ENCODE peak calls at places on chromosomes 4 and X, in six cellular contexts. One of them, this sample, is unnamed.

GRCh38 chr4:1644906-1645657 is 39.0 kb downstream of the FAM53A start:
- DNase-seq in effector memory CD4-positive, alpha-beta T cell: no peak
- DNase-seq in IMR-90: no peak
- DNase-seq in stomach: peak; percentile 72
- DNase-seq in HepG2: no peak
- DNase-seq in naive thymus-derived CD4-positive, alpha-beta T cell: no peak
- DNase-seq in this sample: no peak

GRCh38 chr4:92100980-92101379 is 202.8 kb upstream of the GRID2 start:
- DNase-seq in effector memory CD4-positive, alpha-beta T cell: no peak
- DNase-seq in IMR-90: no peak
- DNase-seq in stomach: no peak
- DNase-seq in HepG2: no peak
- DNase-seq in naive thymus-derived CD4-positive, alpha-beta T cell: no peak
- DNase-seq in this sample: no peak

GRCh38 chrX:154123241-154124219 is 20.5 kb upstream of the OPN1LW start:
- DNase-seq in HepG2: peak; percentile 24
- DNase-seq in stomach: peak; percentile 33
- DNase-seq in naive thymus-derived CD4-positive, alpha-beta T cell: peak; percentile 32
- DNase-seq in effector memory CD4-positive, alpha-beta T cell: peak; percentile 18
- DNase-seq in IMR-90: no peak
- DNase-seq in this sample: peak; percentile 17

GRCh38 chrX:107107459-107107858 is 11.2 kb downstream of the RBM41 start:
- DNase-seq in IMR-90: no peak
- DNase-seq in effector memory CD4-positive, alpha-beta T cell: no peak
- DNase-seq in HepG2: no peak
- DNase-seq in stomach: no peak
- DNase-seq in naive thymus-derived CD4-positive, alpha-beta T cell: no peak
- DNase-seq in this sample: no peak

GRCh38 chr4:157655101-157655818 is 434.7 kb downstream of the GRIA2 start:
- DNase-seq in effector memory CD4-positive, alpha-beta T cell: no peak
- DNase-seq in stomach: no peak
- DNase-seq in IMR-90: no peak
- DNase-seq in naive thymus-derived CD4-positive, alpha-beta T cell: no peak
- DNase-seq in HepG2: no peak
- DNase-seq in this sample: no peak

GRCh38 chrX:74343970-74344622 is 40.1 kb downstream of the ZCCHC13 start:
- DNase-seq in HepG2: peak; percentile 60
- DNase-seq in IMR-90: peak; percentile 97
- DNase-seq in effector memory CD4-positive, alpha-beta T cell: peak; percentile 4
- DNase-seq in naive thymus-derived CD4-positive, alpha-beta T cell: peak; percentile 43
- DNase-seq in stomach: peak; percentile 67
- DNase-seq in this sample: peak; percentile 66

GRCh38 chrX:154002215-154002719 is 17.4 kb downstream of the IRAK1 start:
- DNase-seq in IMR-90: peak; percentile 61
- DNase-seq in stomach: no peak
- DNase-seq in naive thymus-derived CD4-positive, alpha-beta T cell: no peak
- DNase-seq in HepG2: no peak
- DNase-seq in effector memory CD4-positive, alpha-beta T cell: peak; percentile 25
- DNase-seq in this sample: no peak

GRCh38 chr4:38078590-38079381 is 118.6 kb downstream of the PTTG2 start:
- DNase-seq in effector memory CD4-positive, alpha-beta T cell: no peak
- DNase-seq in naive thymus-derived CD4-positive, alpha-beta T cell: no peak
- DNase-seq in stomach: no peak
- DNase-seq in IMR-90: peak; percentile 94
- DNase-seq in HepG2: peak; percentile 65
- DNase-seq in this sample: no peak

GRCh38 chrX:13369541-13370140 is 49.8 kb upstream of the ATXN3L start:
- DNase-seq in effector memory CD4-positive, alpha-beta T cell: no peak
- DNase-seq in naive thymus-derived CD4-positive, alpha-beta T cell: no peak
- DNase-seq in HepG2: no peak
- DNase-seq in IMR-90: no peak
- DNase-seq in stomach: no peak
- DNase-seq in this sample: peak; percentile 62

GRCh38 chr4:116099596-116099995 is 985.8 kb downstream of the TRAM1L1 start:
- DNase-seq in stomach: no peak
- DNase-seq in HepG2: no peak
- DNase-seq in naive thymus-derived CD4-positive, alpha-beta T cell: no peak
- DNase-seq in effector memory CD4-positive, alpha-beta T cell: no peak
- DNase-seq in IMR-90: no peak
- DNase-seq in this sample: no peak

GRCh38 chr4:1544861-1545275 is 138.6 kb upstream of the NKX1-1 start:
- DNase-seq in stomach: no peak
- DNase-seq in HepG2: no peak
- DNase-seq in naive thymus-derived CD4-positive, alpha-beta T cell: no peak
- DNase-seq in effector memory CD4-positive, alpha-beta T cell: no peak
- DNase-seq in IMR-90: no peak
- DNase-seq in this sample: peak; percentile 83

GRCh38 chr4:3483471-3483921 is 20.4 kb downstream of the DOK7 start:
- DNase-seq in HepG2: no peak
- DNase-seq in stomach: no peak
- DNase-seq in IMR-90: no peak
- DNase-seq in naive thymus-derived CD4-positive, alpha-beta T cell: no peak
- DNase-seq in effector memory CD4-positive, alpha-beta T cell: no peak
- DNase-seq in this sample: no peak

GRCh38 chrX:37847733-37848197 is 394 bp upstream of the DYNLT3 start:
- DNase-seq in HepG2: no peak
- DNase-seq in effector memory CD4-positive, alpha-beta T cell: no peak
- DNase-seq in stomach: no peak
- DNase-seq in IMR-90: no peak
- DNase-seq in naive thymus-derived CD4-positive, alpha-beta T cell: no peak
- DNase-seq in this sample: no peak
- H3K4me3 ChIP-seq in HepG2: peak overlapping the region; percentile 62
- H3K4me3 ChIP-seq in effector memory CD4-positive, alpha-beta T cell: peak overlapping the region; percentile 73
- H3K4me3 ChIP-seq in stomach: peak overlapping the region; percentile 66
- H3K4me3 ChIP-seq in IMR-90: peak overlapping the region; percentile 100
- H3K4me3 ChIP-seq in naive thymus-derived CD4-positive, alpha-beta T cell: peak overlapping the region; percentile 84
- H3K4me3 ChIP-seq in this sample: peak overlapping the region; percentile 66

GRCh38 chrX:18895157-18895952 is 88.6 kb downstream of the PHKA2 start:
- DNase-seq in HepG2: no peak
- DNase-seq in stomach: no peak
- DNase-seq in effector memory CD4-positive, alpha-beta T cell: no peak
- DNase-seq in naive thymus-derived CD4-positive, alpha-beta T cell: no peak
- DNase-seq in IMR-90: peak; percentile 37
- DNase-seq in this sample: no peak

GRCh38 chrX:18898517-18898916 is 85.4 kb downstream of the PHKA2 start:
- DNase-seq in HepG2: no peak
- DNase-seq in naive thymus-derived CD4-positive, alpha-beta T cell: no peak
- DNase-seq in IMR-90: no peak
- DNase-seq in effector memory CD4-positive, alpha-beta T cell: no peak
- DNase-seq in stomach: no peak
- DNase-seq in this sample: no peak

GRCh38 chrX:18898091-18898490 is 85.8 kb downstream of the PHKA2 start:
- DNase-seq in HepG2: no peak
- DNase-seq in stomach: no peak
- DNase-seq in naive thymus-derived CD4-positive, alpha-beta T cell: no peak
- DNase-seq in effector memory CD4-positive, alpha-beta T cell: no peak
- DNase-seq in IMR-90: no peak
- DNase-seq in this sample: no peak

GRCh38 chrX:18897611-18898010 is 86.3 kb downstream of the PHKA2 start:
- DNase-seq in IMR-90: no peak
- DNase-seq in effector memory CD4-positive, alpha-beta T cell: no peak
- DNase-seq in stomach: no peak
- DNase-seq in HepG2: no peak
- DNase-seq in naive thymus-derived CD4-positive, alpha-beta T cell: no peak
- DNase-seq in this sample: no peak

GRCh38 chrX:18896680-18897544 is 87.0 kb downstream of the PHKA2 start:
- DNase-seq in effector memory CD4-positive, alpha-beta T cell: no peak
- DNase-seq in stomach: no peak
- DNase-seq in IMR-90: no peak
- DNase-seq in HepG2: no peak
- DNase-seq in naive thymus-derived CD4-positive, alpha-beta T cell: no peak
- DNase-seq in this sample: no peak
- H3K4me3 ChIP-seq in effector memory CD4-positive, alpha-beta T cell: no peak overlapping the region
- H3K4me3 ChIP-seq in stomach: no peak overlapping the region
- H3K4me3 ChIP-seq in IMR-90: no peak overlapping the region
- H3K4me3 ChIP-seq in HepG2: no peak overlapping the region
- H3K4me3 ChIP-seq in naive thymus-derived CD4-positive, alpha-beta T cell: no peak overlapping the region
- H3K4me3 ChIP-seq in this sample: no peak overlapping the region

DNA sequence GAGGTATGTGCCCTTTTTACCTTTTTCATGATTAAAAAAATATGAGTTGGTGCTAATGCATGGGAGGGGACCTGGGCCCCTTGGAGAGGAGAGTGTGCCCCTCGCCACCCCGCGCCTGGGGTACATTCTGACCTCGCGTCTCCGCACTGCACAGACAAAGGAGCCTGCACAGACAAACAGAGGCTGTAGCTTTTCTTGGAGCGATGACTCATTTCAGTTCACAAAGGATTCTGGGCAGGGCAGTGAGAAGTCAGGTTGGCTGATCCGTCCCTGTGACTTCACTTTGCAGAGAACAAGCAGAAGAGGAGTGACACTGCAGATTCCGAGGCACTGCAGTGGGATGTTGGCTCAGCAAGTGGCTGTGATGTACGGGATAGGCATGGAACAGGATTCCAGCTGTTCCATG is 82.9 kb downstream of the STOX2 start:
- DNase-seq in HepG2: peak; percentile 7
- DNase-seq in stomach: peak; percentile 68
- DNase-seq in effector memory CD4-positive, alpha-beta T cell: no peak
- DNase-seq in naive thymus-derived CD4-positive, alpha-beta T cell: no peak
- DNase-seq in IMR-90: peak; percentile 95
- DNase-seq in this sample: peak; percentile 71
- H3K4me3 ChIP-seq in HepG2: no peak overlapping the region
- H3K4me3 ChIP-seq in stomach: peak overlapping the region; percentile 38
- H3K4me3 ChIP-seq in effector memory CD4-positive, alpha-beta T cell: no peak overlapping the region
- H3K4me3 ChIP-seq in naive thymus-derived CD4-positive, alpha-beta T cell: no peak overlapping the region
- H3K4me3 ChIP-seq in IMR-90: peak overlapping the region; percentile 34
- H3K4me3 ChIP-seq in this sample: peak overlapping the region; percentile 42

DNA sequence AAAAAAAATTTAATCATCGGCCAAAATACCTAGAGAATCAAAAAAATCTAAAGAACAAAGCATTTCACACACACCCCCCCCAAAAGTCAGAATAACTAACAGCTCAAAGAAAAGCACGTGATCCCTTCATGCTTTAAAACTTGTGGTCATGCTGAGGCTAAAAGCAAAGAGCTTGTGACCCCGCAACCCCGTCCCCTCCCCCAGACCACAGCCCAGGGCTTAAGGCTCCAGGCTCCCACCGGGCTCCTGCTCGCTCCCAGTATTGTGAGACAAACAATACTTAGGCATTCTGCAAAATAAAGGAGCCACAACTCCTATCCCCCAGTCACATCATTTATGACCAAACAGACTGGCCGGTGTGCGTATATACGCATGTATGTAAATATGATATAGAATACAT is 62.1 kb upstream of the CCDC160 start:
- DNase-seq in IMR-90: no peak
- DNase-seq in HepG2: no peak
- DNase-seq in stomach: no peak
- DNase-seq in naive thymus-derived CD4-positive, alpha-beta T cell: no peak
- DNase-seq in effector memory CD4-positive, alpha-beta T cell: no peak
- DNase-seq in this sample: no peak
- H3K4me3 ChIP-seq in IMR-90: no peak overlapping the region
- H3K4me3 ChIP-seq in HepG2: no peak overlapping the region
- H3K4me3 ChIP-seq in stomach: no peak overlapping the region
- H3K4me3 ChIP-seq in naive thymus-derived CD4-positive, alpha-beta T cell: no peak overlapping the region
- H3K4me3 ChIP-seq in effector memory CD4-positive, alpha-beta T cell: no peak overlapping the region
- H3K4me3 ChIP-seq in this sample: no peak overlapping the region

DNA sequence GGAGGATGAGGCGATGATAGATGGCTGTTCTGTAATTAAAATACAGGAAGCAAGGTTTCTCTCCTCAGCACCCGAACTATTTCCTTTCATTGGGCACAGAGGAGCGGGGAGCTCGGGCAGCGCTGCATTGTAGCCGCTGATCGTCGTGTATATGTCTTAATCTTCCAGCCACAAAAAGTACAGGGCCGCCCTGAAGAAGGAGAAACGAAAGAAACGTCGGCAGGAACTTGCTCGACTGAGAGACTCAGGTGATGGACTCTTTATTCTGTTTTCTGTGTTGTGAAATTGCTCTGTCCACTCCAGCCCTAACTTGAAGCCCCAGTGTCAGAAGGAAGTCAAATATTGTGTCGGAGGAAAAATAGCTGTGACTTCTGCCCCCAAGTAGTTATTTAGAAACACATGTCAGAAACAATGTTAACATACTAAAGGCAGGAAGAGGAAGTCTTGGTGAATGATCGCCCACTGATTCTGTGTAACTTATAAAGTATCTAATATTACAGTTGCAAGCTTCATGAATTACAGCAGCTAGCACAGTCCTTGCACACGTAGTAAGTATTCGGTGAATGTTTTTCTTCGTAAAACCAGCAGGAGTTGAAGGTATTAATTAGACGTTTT is 589 bp downstream of the ZRSR2 start:
- DNase-seq in effector memory CD4-positive, alpha-beta T cell: no peak
- DNase-seq in IMR-90: peak; percentile 6
- DNase-seq in stomach: peak; percentile 26
- DNase-seq in naive thymus-derived CD4-positive, alpha-beta T cell: no peak
- DNase-seq in HepG2: no peak
- DNase-seq in this sample: no peak
- H3K4me3 ChIP-seq in effector memory CD4-positive, alpha-beta T cell: peak overlapping the region; percentile 74
- H3K4me3 ChIP-seq in IMR-90: peak overlapping the region; percentile 77
- H3K4me3 ChIP-seq in stomach: peak overlapping the region; percentile 83
- H3K4me3 ChIP-seq in naive thymus-derived CD4-positive, alpha-beta T cell: peak overlapping the region; percentile 92
- H3K4me3 ChIP-seq in HepG2: peak overlapping the region; percentile 74
- H3K4me3 ChIP-seq in this sample: peak overlapping the region; percentile 78

DNA sequence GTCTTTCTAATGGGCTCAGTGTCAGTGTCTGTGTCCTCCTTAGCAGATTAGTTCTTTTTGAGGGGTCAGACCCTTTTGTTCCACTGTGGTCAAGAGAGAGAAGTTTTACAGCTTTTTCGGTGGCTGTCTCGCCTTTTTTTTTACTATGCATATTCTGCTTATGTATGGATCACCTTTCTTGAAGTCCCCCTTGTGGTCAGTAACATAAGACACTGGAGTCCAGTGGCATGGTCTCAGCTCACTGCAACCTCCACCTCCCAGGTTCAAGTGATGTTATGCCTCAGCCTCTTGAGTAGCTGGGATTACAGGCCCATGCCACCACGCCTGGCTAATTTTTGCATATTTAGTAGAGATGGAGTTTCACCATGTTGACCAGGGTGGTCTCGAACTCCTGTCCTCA is 54.0 kb upstream of the PGRMC2 start:
- DNase-seq in HepG2: peak; percentile 10
- DNase-seq in IMR-90: no peak
- DNase-seq in naive thymus-derived CD4-positive, alpha-beta T cell: no peak
- DNase-seq in effector memory CD4-positive, alpha-beta T cell: no peak
- DNase-seq in stomach: no peak
- DNase-seq in this sample: no peak
- H3K4me3 ChIP-seq in HepG2: no peak overlapping the region
- H3K4me3 ChIP-seq in IMR-90: no peak overlapping the region
- H3K4me3 ChIP-seq in naive thymus-derived CD4-positive, alpha-beta T cell: no peak overlapping the region
- H3K4me3 ChIP-seq in effector memory CD4-positive, alpha-beta T cell: no peak overlapping the region
- H3K4me3 ChIP-seq in stomach: no peak overlapping the region
- H3K4me3 ChIP-seq in this sample: no peak overlapping the region

GRCh38 chr4:107987916-107988762 is 1.6 kb upstream of the HADH start:
- DNase-seq in effector memory CD4-positive, alpha-beta T cell: no peak
- DNase-seq in HepG2: no peak
- DNase-seq in naive thymus-derived CD4-positive, alpha-beta T cell: no peak
- DNase-seq in stomach: peak; percentile 67
- DNase-seq in IMR-90: no peak
- DNase-seq in this sample: peak; percentile 72
- H3K4me3 ChIP-seq in effector memory CD4-positive, alpha-beta T cell: no peak overlapping the region
- H3K4me3 ChIP-seq in HepG2: peak overlapping the region; percentile 83
- H3K4me3 ChIP-seq in naive thymus-derived CD4-positive, alpha-beta T cell: no peak overlapping the region
- H3K4me3 ChIP-seq in stomach: no peak overlapping the region
- H3K4me3 ChIP-seq in IMR-90: no peak overlapping the region
- H3K4me3 ChIP-seq in this sample: peak overlapping the region; percentile 85

This sample was measured in LNCaP clone FGC.